ENCODE peak calls at places on chromosomes 12 and 14, in five cellular contexts. O, U, M, Z and D are unnamed samples.

GRCh38 chr12:9364224-9365176 is 156.3 kb upstream of the PZP start:
- DNase-seq in O (peak), U (peak), M (no peak), Z (no peak), D (no peak)

GRCh38 chr12:57319678-57320469 is 68.9 kb upstream of the STAC3 start:
- DNase-seq in O (no peak), U (no peak), M (no peak), Z (no peak), D (no peak)

GRCh38 chr12:46387697-46388096 is 15.1 kb upstream of the SLC38A2 start:
- DNase-seq in O (no peak), U (no peak), M (no peak), Z (no peak), D (no peak)

GRCh38 chr12:54409267-54409666 is 9.8 kb downstream of the ITGA5 start:
- DNase-seq in O (no peak), U (no peak), M (no peak), Z (no peak), D (no peak)

GRCh38 chr14:21023817-21024667 is 819 bp downstream of the NDRG2 start:
- DNase-seq in O (no peak), U (no peak), M (no peak), Z (no peak), D (no peak)

GRCh38 chr14:58026967-58027366 is 125.0 kb downstream of the ARMH4 start:
- DNase-seq in O (no peak), U (no peak), M (no peak), Z (no peak), D (no peak)

GRCh38 chr12:11105546-11105945 is 13.4 kb upstream of the TAS2R43 start:
- DNase-seq in O (no peak), U (no peak), M (no peak), Z (no peak), D (no peak)

GRCh38 chr12:6306151-6306550 is 4.3 kb upstream of the PLEKHG6 start:
- DNase-seq in O (no peak), U (no peak), M (no peak), Z (no peak), D (no peak)

GRCh38 chr12:49920241-49920914 is 16.7 kb upstream of the FAIM2 start:
- DNase-seq in O (no peak), U (no peak), M (no peak), Z (no peak), D (no peak)

GRCh38 chr12:56713345-56713744 is 11.8 kb downstream of the NACA start:
- DNase-seq in O (no peak), U (no peak), M (no peak), Z (no peak), D (no peak)

GRCh38 chr14:59698793-59699192 is 122.2 kb upstream of the CCDC175 start:
- DNase-seq in O (peak), U (no peak), M (no peak), Z (no peak), D (no peak)

GRCh38 chr14:74478996-74479635 is 14.0 kb downstream of the NPC2 start:
- DNase-seq in O (no peak), U (no peak), M (no peak), Z (peak), D (no peak)

GRCh38 chr12:4346931-4347330 is 25.9 kb downstream of the TIGAR start:
- DNase-seq in O (no peak), U (no peak), M (no peak), Z (peak), D (no peak)

GRCh38 chr12:126198516-126198915 is 1133.3 kb downstream of the AACS start:
- DNase-seq in O (no peak), U (no peak), M (no peak), Z (no peak), D (no peak)